ENCODE peak calls at places on chromosomes 4 and X, in ten cellular contexts. K is AG08396; B is lower leg skin; A is RWPE1; G is fibroblast of mammary gland; N is central memory CD4-positive, alpha-beta T cell; W is fibroblast of pulmonary artery; J is upper lobe of right lung; Y is T-helper 9 cell; M is endodermal cell. S is an unnamed sample.

GRCh38 chr4:17060230-17060629 is 161.8 kb upstream of the LDB2 start:
- DNase-seq in J (no peak), A (no peak), G (peak), K (no peak), M (no peak), N (no peak), Y (no peak), B (no peak), W (no peak), S (no peak)

GRCh38 chrX:115539841-115540240 is 21.1 kb upstream of the PLS3 start:
- DNase-seq in N (no peak), J (no peak), B (no peak), M (no peak), A (no peak), K (no peak), W (peak), G (no peak), Y (no peak), S (no peak)

GRCh38 chr4:173519130-173520101 is 10.6 kb downstream of the HAND2 start:
- DNase-seq in Y (no peak), W (peak), K (no peak), J (no peak), A (no peak), G (no peak), B (peak), N (no peak), M (no peak), S (peak)

GRCh38 chrX:77595848-77596247 is 148.7 kb downstream of the FGF16 start:
- DNase-seq in B (no peak), A (no peak), J (no peak), G (peak), Y (no peak), W (no peak), M (no peak), K (no peak), N (no peak), S (no peak)

GRCh38 chr4:57499786-57500185 is 389.6 kb upstream of the IGFBP7 start:
- DNase-seq in B (no peak), K (no peak), M (no peak), A (peak), G (peak), W (no peak), N (no peak), J (no peak), Y (no peak), S (no peak)

GRCh38 chr4:144868309-144868708 is 222.4 kb downstream of the HHIP start:
- DNase-seq in G (no peak), N (no peak), M (no peak), B (no peak), A (no peak), J (no peak), W (no peak), K (no peak), Y (no peak), S (no peak)

GRCh38 chr4:164224871-164225270 is 529.1 kb upstream of the SMIM31 start:
- DNase-seq in Y (no peak), M (no peak), K (no peak), N (no peak), G (no peak), J (no peak), B (no peak), W (no peak), A (no peak), S (no peak)

GRCh38 chr4:141810702-141811365 is 174.5 kb downstream of the IL15 start:
- DNase-seq in A (no peak), B (no peak), K (no peak), M (no peak), N (no peak), G (no peak), Y (no peak), W (no peak), J (no peak), S (no peak)

GRCh38 chrX:41518127-41518840 is 71.1 kb downstream of the NYX start:
- DNase-seq in J (no peak), K (no peak), Y (no peak), B (no peak), W (no peak), G (no peak), N (no peak), A (no peak), M (no peak), S (no peak)

GRCh38 chr4:37723067-37723466 is 36.9 kb upstream of the RELL1 start:
- DNase-seq in W (no peak), Y (no peak), K (no peak), N (no peak), G (no peak), J (no peak), A (no peak), M (no peak), B (no peak), S (no peak)

GRCh38 chrX:154818916-154819770 is 13.9 kb upstream of the MPP1 start:
- DNase-seq in M (no peak), W (no peak), G (no peak), K (no peak), Y (no peak), J (no peak), B (no peak), A (no peak), N (no peak), S (no peak)

GRCh38 chrX:78330540-78330939 is 3.1 kb upstream of the CYSLTR1 start:
- DNase-seq in K (no peak), A (no peak), Y (no peak), N (no peak), B (no peak), G (no peak), J (no peak), W (no peak), M (no peak), S (no peak)

GRCh38 chrX:17474892-17475291 is 99.9 kb downstream of the NHS start:
- DNase-seq in Y (no peak), N (no peak), G (peak), K (no peak), B (no peak), M (no peak), A (peak), W (peak), J (no peak), S (no peak)

GRCh38 chr4:25368315-25368714 is 8.7 kb upstream of the ANAPC4 start:
- DNase-seq in W (peak), K (no peak), A (no peak), Y (no peak), J (no peak), B (no peak), M (peak), N (no peak), G (no peak), S (no peak)

GRCh38 chrX:78024349-78025108 is 55.1 kb upstream of the PGAM4 start:
- DNase-seq in N (peak), K (peak), M (peak), A (peak), Y (peak), J (peak), B (no peak), W (peak), G (peak), S (peak)

GRCh38 chr4:166274136-166274761 is 401.2 kb downstream of the TLL1 start:
- DNase-seq in M (no peak), B (no peak), G (peak), J (no peak), A (no peak), Y (no peak), K (no peak), N (no peak), W (no peak), S (no peak)

GRCh38 chr4:156052116-156052515 is 98.5 kb upstream of the CTSO start:
- DNase-seq in Y (no peak), J (no peak), M (no peak), B (no peak), W (no peak), G (no peak), K (no peak), N (no peak), A (peak), S (no peak)

GRCh38 chrX:100931218-100931924 is 2.7 kb upstream of the XKRX start:
- DNase-seq in N (no peak), Y (no peak), M (no peak), A (no peak), W (no peak), K (no peak), B (no peak), J (no peak), G (no peak), S (no peak)

GRCh38 chrX:19839770-19840254 is 47.6 kb downstream of the SH3KBP1 start:
- DNase-seq in N (peak), K (no peak), G (no peak), Y (no peak), A (peak), M (no peak), W (no peak), B (no peak), J (no peak), S (no peak)

GRCh38 chr4:88219099-88219498 is 60.7 kb upstream of the ABCG2 start:
- DNase-seq in K (peak), A (peak), M (no peak), Y (no peak), W (peak), J (no peak), G (peak), B (no peak), N (peak), S (peak)

GRCh38 chrX:49725401-49725800 is 29.6 kb upstream of the PAGE1 start:
- DNase-seq in M (no peak), G (no peak), N (no peak), K (no peak), A (no peak), J (no peak), Y (no peak), B (no peak), W (no peak), S (no peak)

GRCh38 chrX:29257516-29257915 is 670.3 kb downstream of the IL1RAPL1 start:
- DNase-seq in M (no peak), W (peak), A (no peak), Y (no peak), B (no peak), N (no peak), G (peak), J (no peak), K (no peak), S (no peak)

GRCh38 chr4:73668806-73669205 is 48.6 kb upstream of the RASSF6 start:
- DNase-seq in G (peak), N (no peak), A (no peak), Y (no peak), J (no peak), B (no peak), K (no peak), M (no peak), W (peak), S (no peak)

GRCh38 chr4:44425614-44426208 is 22.9 kb downstream of the KCTD8 start:
- DNase-seq in J (no peak), Y (no peak), B (no peak), K (peak), M (peak), A (peak), N (no peak), W (peak), G (peak), S (peak)

GRCh38 chr4:128379860-128380259 is 92.2 kb upstream of the PGRMC2 start:
- DNase-seq in B (no peak), M (peak), A (no peak), K (no peak), W (peak), Y (no peak), J (no peak), G (peak), N (no peak), S (peak)

GRCh38 chr4:163558539-163559044 is 64.1 kb downstream of the TMA16 start:
- DNase-seq in K (no peak), N (peak), G (no peak), B (no peak), M (no peak), W (no peak), A (no peak), Y (no peak), J (peak), S (no peak)

GRCh38 chrX:20139966-20140365 is 1.7 kb downstream of the EIF1AX start:
- DNase-seq in A (no peak), J (no peak), B (no peak), W (peak), M (no peak), G (peak), K (no peak), N (no peak), Y (no peak), S (no peak)

GRCh38 chr4:118033148-118034060 is 882 bp upstream of the NDST3 start:
- DNase-seq in Y (no peak), J (peak), K (peak), W (peak), A (peak), G (peak), B (peak), N (no peak), M (peak), S (peak)

GRCh38 chrX:149804102-149804501 is 22.4 kb downstream of the MAGEA9 start:
- DNase-seq in K (no peak), A (no peak), Y (no peak), N (no peak), J (no peak), G (no peak), W (no peak), B (no peak), M (peak), S (no peak)

GRCh38 chr4:99629962-99630554 is 27.6 kb downstream of the C4orf54 start:
- DNase-seq in M (no peak), K (no peak), B (no peak), Y (no peak), W (no peak), J (no peak), A (no peak), G (no peak), N (no peak), S (no peak)

GRCh38 chr4:62399242-62399641 is 1199.1 kb downstream of the ADGRL3 start:
- DNase-seq in A (no peak), M (no peak), N (no peak), J (no peak), B (no peak), G (no peak), Y (no peak), W (peak), K (no peak), S (no peak)

GRCh38 chr4:30860983-30861382 is 140.8 kb downstream of the PCDH7 start:
- DNase-seq in B (no peak), W (no peak), M (no peak), A (peak), N (no peak), G (no peak), J (no peak), K (no peak), Y (no peak), S (no peak)

GRCh38 chr4:165974647-165975335 is 101.8 kb downstream of the TLL1 start:
- DNase-seq in K (no peak), M (no peak), N (no peak), A (no peak), W (no peak), J (no peak), Y (no peak), B (no peak), G (peak), S (no peak)

GRCh38 chr4:167867191-167867590 is 225.1 kb upstream of the ANXA10 start:
- DNase-seq in J (no peak), K (no peak), N (no peak), B (no peak), M (no peak), Y (no peak), A (no peak), G (no peak), W (no peak), S (no peak)

GRCh38 chrX:124931241-124931640 is 388.4 kb upstream of the TEX13C start:
- DNase-seq in M (no peak), G (no peak), Y (no peak), J (no peak), N (no peak), A (no peak), K (no peak), B (no peak), W (no peak), S (peak)

GRCh38 chr4:7289619-7290018 is 97.3 kb downstream of the SORCS2 start:
- DNase-seq in B (no peak), W (no peak), N (no peak), M (no peak), K (no peak), Y (no peak), A (no peak), J (no peak), G (no peak), S (no peak)

GRCh38 chr4:113646456-113646809 is 115.1 kb downstream of the CAMK2D start:
- DNase-seq in N (no peak), Y (no peak), A (peak), W (peak), M (peak), B (no peak), G (peak), J (no peak), K (no peak), S (peak)

GRCh38 chr4:1851160-1851559 is 4.8 kb downstream of the LETM1 start:
- DNase-seq in M (no peak), B (no peak), J (no peak), K (no peak), N (no peak), G (no peak), W (no peak), A (no peak), Y (no peak), S (peak)

S was measured in H7.